ENCODE peak calls at places on chromosome 19, in six cellular contexts. E, I, S, Z, T and K are unnamed samples.

GRCh38 chr19:48772503-48772953 is 17.2 kb downstream of the FGF21 start:
- DNase-seq in Z (no peak), S (no peak), I (no peak), E (no peak), T (no peak), K (no peak)

GRCh38 chr19:38009650-38010229 is 102.7 kb downstream of the SIPA1L3 start:
- DNase-seq in I (no peak), S (no peak), E (no peak), Z (no peak), T (no peak), K (no peak)

GRCh38 chr19:17655751-17656480 is 32.2 kb downstream of the UNC13A start:
- DNase-seq in Z (no peak), T (no peak), I (no peak), S (peak; percentile 58), E (no peak), K (no peak)

GRCh38 chr19:16106121-16106520 is 5.6 kb upstream of the RAB8A start:
- DNase-seq in T (peak; percentile 43), S (peak; percentile 88), Z (no peak), I (no peak), E (no peak), K (no peak)

GRCh38 chr19:17721821-17722220 is 2.5 kb downstream of the MAP1S start:
- DNase-seq in E (no peak), I (no peak), S (peak; percentile 97), T (no peak), Z (no peak), K (no peak)

GRCh38 chr19:31105761-31106160 is 243.5 kb downstream of the TSHZ3 start:
- DNase-seq in S (no peak), E (peak; percentile 41), I (no peak), Z (no peak), T (no peak), K (no peak)

GRCh38 chr19:45878043-45878794 is 7.7 kb downstream of the IRF2BP1 start:
- DNase-seq in E (no peak), I (no peak), T (no peak), Z (peak; percentile 71), S (peak; percentile 71), K (no peak)

GRCh38 chr19:41377977-41378707 is 1.8 kb downstream of the TMEM91 start:
- DNase-seq in Z (peak; percentile 56), E (peak; percentile 73), S (no peak), I (peak; percentile 53), T (no peak), K (no peak)

GRCh38 chr19:58545286-58546068 is 1.6 kb downstream of the TRIM28 start:
- DNase-seq in T (no peak), E (no peak), S (peak; percentile 87), Z (no peak), I (no peak), K (no peak)

GRCh38 chr19:4130635-4131438 is 6.9 kb upstream of the MAP2K2 start:
- DNase-seq in I (no peak), E (no peak), S (peak; percentile 78), T (peak; percentile 65), Z (peak; percentile 76), K (no peak)

GRCh38 chr19:18223860-18224524 is 2.2 kb downstream of the PDE4C start:
- DNase-seq in S (peak; percentile 67), Z (peak; percentile 64), E (peak; percentile 96), I (no peak), T (peak; percentile 54), K (no peak)

GRCh38 chr19:29704562-29705558 is 10.2 kb downstream of the C19orf12 start:
- DNase-seq in T (no peak), Z (no peak), I (no peak), E (no peak), S (peak; percentile 49), K (no peak)

GRCh38 chr19:41864374-41864773 is 4.3 kb downstream of the RPS19 start:
- DNase-seq in I (no peak), S (no peak), E (no peak), T (no peak), Z (no peak), K (no peak)

GRCh38 chr19:46081928-46082727 is 41.3 kb upstream of the IGFL4 start:
- DNase-seq in E (peak; percentile 39), S (peak; percentile 56), T (peak; percentile 75), I (no peak), Z (peak; percentile 77), K (no peak)

GRCh38 chr19:44987148-44987675 is 14.1 kb upstream of the RELB start:
- DNase-seq in S (peak; percentile 62), I (no peak), E (no peak), T (no peak), Z (no peak), K (no peak)

GRCh38 chr19:43562698-43563241 is 12.6 kb downstream of the XRCC1 start:
- DNase-seq in I (peak; percentile 79), T (peak; percentile 88), S (peak; percentile 95), E (no peak), Z (no peak), K (peak; percentile 74)

GRCh38 chr19:16372065-16372915 is 47.7 kb downstream of the KLF2 start:
- DNase-seq in E (no peak), I (no peak), S (no peak), T (no peak), Z (no peak), K (no peak)

GRCh38 chr19:32908641-32909190 is 39.1 kb upstream of the SLC7A9 start:
- DNase-seq in I (no peak), S (no peak), Z (no peak), E (no peak), T (no peak), K (no peak)

GRCh38 chr19:45798995-45799517 is 6.4 kb upstream of the DMWD start:
- DNase-seq in S (peak; percentile 98), E (peak; percentile 72), T (peak; percentile 90), Z (peak; percentile 78), I (peak; percentile 60), K (peak; percentile 52)

GRCh38 chr19:43755256-43755801 is 567 bp upstream of the SMG9 start:
- DNase-seq in T (peak; percentile 80), S (peak; percentile 89), Z (peak; percentile 87), I (peak; percentile 67), E (peak; percentile 57), K (peak; percentile 71)

GRCh38 chr19:13909430-13909829 is 3.4 kb downstream of the CC2D1A start:
- DNase-seq in S (no peak), I (no peak), E (no peak), Z (no peak), T (no peak), K (no peak)

GRCh38 chr19:13906525-13906904 is 514 bp downstream of the CC2D1A start:
- DNase-seq in S (peak; percentile 73), E (no peak), I (no peak), Z (peak; percentile 55), T (no peak), K (peak; percentile 33)

GRCh38 chr19:13908674-13909073 is 2.7 kb downstream of the CC2D1A start:
- DNase-seq in Z (no peak), S (no peak), T (no peak), I (no peak), E (no peak), K (no peak)

GRCh38 chr19:13905634-13906524 is at the start of the genes BRME1 and CC2D1A:
- DNase-seq in E (peak; percentile 94), T (peak; percentile 87), Z (peak; percentile 96), S (peak; percentile 100), I (peak; percentile 91), K (peak; percentile 88)

DNA sequence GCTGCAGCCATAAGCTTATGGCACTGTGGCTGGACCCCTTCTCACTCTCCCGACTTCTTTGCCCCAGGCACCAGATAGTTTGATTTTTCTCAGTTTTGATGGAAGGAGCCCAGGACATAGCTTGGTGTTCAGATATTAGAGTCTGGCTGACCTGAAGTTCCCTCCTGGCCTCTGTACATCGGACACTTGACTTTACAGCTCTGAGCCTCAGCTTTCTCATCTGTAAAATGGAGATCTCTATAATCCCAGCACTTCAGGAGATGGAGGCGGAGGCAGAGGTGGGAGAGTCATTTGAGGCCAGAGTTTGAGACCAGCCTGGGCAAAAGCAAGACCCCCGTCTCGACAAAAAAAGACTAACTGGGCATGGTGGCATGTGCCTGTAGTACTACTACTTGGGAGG is 909 bp downstream of the CC2D1A start:
- DNase-seq in Z (no peak), E (no peak), T (no peak), S (no peak), I (no peak), K (no peak)
- H3K27ac ChIP-seq in Z (peak overlapping the region; percentile 81), E (no peak overlapping the region), T (no peak overlapping the region), S (no peak overlapping the region), I (peak overlapping the region; percentile 72), K (no peak overlapping the region)

DNA sequence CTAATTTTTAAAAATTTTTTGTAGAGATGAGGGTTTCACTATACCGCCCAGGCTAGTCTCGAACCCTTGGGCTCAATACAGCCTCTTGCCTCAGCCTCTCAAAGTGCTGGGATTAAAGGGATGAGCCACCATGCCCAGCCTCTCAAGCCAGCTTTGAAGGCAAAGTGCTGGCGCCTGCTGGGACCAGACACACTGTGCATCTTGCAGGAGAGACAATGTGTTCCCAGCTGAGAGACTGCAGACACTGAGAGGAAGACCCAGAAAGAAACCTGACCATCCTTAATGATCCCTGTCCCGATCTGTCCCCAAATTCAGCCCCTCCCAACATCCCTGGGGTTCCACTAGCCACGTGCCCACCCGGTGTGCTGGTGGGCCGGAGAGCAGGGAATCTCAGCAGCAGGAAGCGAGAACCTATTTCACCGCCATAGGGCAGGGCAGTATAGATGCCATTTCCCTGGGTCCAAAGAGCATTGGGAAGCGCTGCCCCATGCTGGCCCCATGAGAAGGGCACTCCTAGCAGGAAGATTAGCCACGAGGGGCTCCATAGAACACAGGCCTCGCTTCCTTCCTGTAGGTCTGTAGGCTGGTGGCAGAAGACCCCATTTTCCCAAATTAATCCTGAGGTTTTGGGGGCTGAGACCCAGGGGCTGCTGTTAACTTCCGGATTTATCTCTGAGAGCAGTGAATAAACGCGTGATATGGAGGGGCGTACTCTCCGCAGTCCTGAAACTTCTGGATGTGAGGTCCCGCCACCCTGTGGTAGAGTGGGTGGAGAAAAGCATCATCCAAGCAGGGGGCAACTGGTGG is 968 bp downstream of the RAVER1 start:
- DNase-seq in E (no peak), I (no peak), T (no peak), S (peak; percentile 86), Z (peak; percentile 67), K (no peak)
- H3K27ac ChIP-seq in E (no peak overlapping the region), I (peak overlapping the region; percentile 84), T (no peak overlapping the region), S (peak overlapping the region; percentile 96), Z (peak overlapping the region; percentile 93), K (peak overlapping the region; percentile 87)

DNA sequence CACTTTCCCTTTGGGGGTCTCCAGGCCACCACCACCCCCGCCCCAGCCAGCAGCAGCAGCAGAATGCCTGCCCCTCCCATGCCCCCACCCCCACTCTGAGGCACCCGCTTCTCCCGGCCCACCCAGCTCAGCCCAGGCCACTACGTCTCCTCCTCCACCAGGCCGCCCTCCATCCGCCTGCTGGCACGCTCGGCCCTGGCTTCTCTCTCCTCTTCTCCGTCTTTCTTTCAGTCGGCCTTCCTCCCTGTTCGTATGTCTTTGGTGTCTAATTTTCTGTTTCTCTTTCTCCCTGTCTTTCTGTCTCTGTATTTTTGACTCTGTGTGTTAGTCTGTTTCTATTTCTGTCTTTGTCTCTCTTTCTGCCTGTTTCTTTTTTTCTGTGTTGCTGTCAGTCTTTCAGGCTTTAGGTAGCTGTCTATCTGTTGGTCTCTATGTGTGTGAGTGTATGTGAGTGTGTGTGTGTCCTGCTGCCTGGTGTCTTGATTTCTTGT is at the start of gene LGI4:
- DNase-seq in E (no peak), I (no peak), T (no peak), Z (no peak), S (peak; percentile 92), K (no peak)
- H3K27ac ChIP-seq in E (no peak within 1 kb of the TSS), I (no peak within 1 kb of the TSS), T (peak within 1 kb of the TSS; percentile 85), Z (peak within 1 kb of the TSS; percentile 71), S (no peak within 1 kb of the TSS), K (no peak within 1 kb of the TSS)

DNA sequence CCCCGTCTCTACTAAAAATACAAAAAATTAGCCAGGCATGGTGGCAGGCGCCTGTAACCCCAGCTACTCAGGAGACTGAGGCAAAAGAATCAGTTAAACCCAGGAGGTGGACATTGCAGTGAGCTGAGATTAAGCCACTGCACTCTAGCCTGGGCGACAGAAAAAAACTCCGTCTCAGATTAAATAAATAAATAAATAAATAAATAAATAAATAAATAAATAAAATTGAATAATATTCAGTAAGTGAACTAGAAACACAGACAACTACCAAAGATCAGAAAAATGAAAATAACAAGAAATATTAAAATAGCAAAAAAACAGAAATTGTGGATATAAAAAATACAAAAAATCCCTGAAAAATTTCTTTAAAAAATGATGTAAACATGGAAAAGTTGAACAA is 172.4 kb downstream of the ZNF486 start:
- DNase-seq in S (no peak), E (no peak), Z (no peak), I (no peak), T (no peak), K (no peak)
- H3K27ac ChIP-seq in S (no peak overlapping the region), E (no peak overlapping the region), Z (no peak overlapping the region), I (no peak overlapping the region), T (no peak overlapping the region), K (no peak overlapping the region)